ENCODE peak calls at places on chromosome 20, in six cellular contexts. Q, B, J, F, W and M are unnamed samples. For H3K4me1, the result is how much of the 10 kb centered on the place peaks cover.

GRCh38 chr20:33992923-33993799 is 550 bp upstream of the RALY start:
- DNase-seq in W (peak), B (peak), F (peak), J (peak), Q (peak), M (peak)

GRCh38 chr20:21808863-21809664 is 103.6 kb downstream of the PAX1 start:
- DNase-seq in J (no peak), B (no peak), Q (peak), F (no peak), W (peak), M (peak)

GRCh38 chr20:63540417-63541186 is 3.4 kb upstream of the PTK6 start:
- DNase-seq in F (no peak), Q (no peak), W (no peak), J (no peak), B (no peak), M (no peak)

GRCh38 chr20:36744764-36745191 is 1.1 kb downstream of the NDRG3 start:
- DNase-seq in Q (no peak), W (no peak), B (no peak), J (peak), F (peak), M (peak)

GRCh38 chr20:63477061-63477616 is 4.7 kb upstream of the KCNQ2 start:
- DNase-seq in F (no peak), J (no peak), Q (no peak), W (no peak), B (no peak), M (no peak)

GRCh38 chr20:33524261-33524660 is 34.4 kb downstream of the CBFA2T2 start:
- DNase-seq in J (peak), W (no peak), B (no peak), Q (peak), F (no peak), M (no peak)

GRCh38 chr20:47358672-47359532 is 2.4 kb upstream of the ZMYND8 start:
- DNase-seq in B (peak), Q (peak), W (no peak), F (peak), J (peak), M (peak)

GRCh38 chr20:63533388-63533787 is 3.8 kb downstream of the PTK6 start:
- DNase-seq in Q (no peak), J (no peak), W (no peak), F (no peak), B (no peak), M (no peak)

GRCh38 chr20:58246346-58246745 is 17.9 kb upstream of the ANKRD60 start:
- DNase-seq in B (no peak), Q (peak), F (no peak), J (peak), W (no peak), M (no peak)

GRCh38 chr20:7897965-7898364 is 42.3 kb downstream of the HAO1 start:
- DNase-seq in F (no peak), B (no peak), Q (no peak), W (no peak), J (no peak), M (no peak)

GRCh38 chr20:59178983-59179595 is 15.5 kb downstream of the ZNF831 start:
- DNase-seq in W (no peak), Q (no peak), F (no peak), B (no peak), J (no peak), M (no peak)

GRCh38 chr20:19549896-19550295 is 208.2 kb upstream of the RIN2 start:
- DNase-seq in F (no peak), J (no peak), B (no peak), W (no peak), Q (no peak), M (no peak)

GRCh38 chr20:59749293-59749680 is 144.9 kb downstream of the PHACTR3 start:
- DNase-seq in B (no peak), Q (no peak), J (peak), W (no peak), F (no peak), M (no peak)

GRCh38 chr20:50892394-50892793 is 38.8 kb downstream of the ADNP start:
- DNase-seq in B (no peak), F (no peak), W (no peak), J (no peak), Q (no peak), M (no peak)

GRCh38 chr20:63945031-63945658 is 11.1 kb downstream of the UCKL1 start:
- DNase-seq in F (no peak), J (no peak), Q (no peak), B (no peak), W (no peak), M (no peak)

GRCh38 chr20:8860011-8860495 is 208.8 kb upstream of the PLCB4 start:
- DNase-seq in W (no peak), J (peak), F (no peak), Q (peak), B (no peak), M (no peak)

GRCh38 chr20:16732506-16733152 is 2.8 kb downstream of the SNRPB2 start:
- DNase-seq in Q (no peak), W (no peak), B (no peak), F (no peak), J (peak), M (no peak)

GRCh38 chr20:20276806-20277530 is 90.9 kb upstream of the INSM1 start:
- DNase-seq in J (no peak), F (no peak), Q (no peak), W (no peak), B (no peak), M (no peak)

GRCh38 chr20:63087872-63088680 is 81.3 kb upstream of the BHLHE23 start:
- DNase-seq in Q (no peak), J (no peak), B (no peak), F (no peak), W (no peak), M (peak)

GRCh38 chr20:52259295-52259694 is 67.7 kb upstream of the ZFP64 start:
- DNase-seq in W (no peak), F (no peak), J (no peak), B (no peak), Q (no peak), M (no peak)

GRCh38 chr20:58102744-58103516 is 125.5 kb downstream of the ANKRD60 start:
- DNase-seq in Q (no peak), B (no peak), W (no peak), F (no peak), J (peak), M (no peak)

GRCh38 chr20:24685736-24686135 is 216.3 kb downstream of the SYNDIG1 start:
- DNase-seq in B (no peak), F (no peak), W (no peak), Q (no peak), J (no peak), M (peak)

GRCh38 chr20:51497542-51498467 is 44.7 kb downstream of the NFATC2 start:
- DNase-seq in B (peak), Q (no peak), J (peak), F (no peak), W (no peak), M (peak)

GRCh38 chr20:62523473-62524203 is 47.8 kb upstream of the GATA5 start:
- DNase-seq in Q (no peak), B (no peak), W (no peak), J (no peak), F (no peak), M (no peak)

GRCh38 chr20:52201395-52201794 is 9.8 kb upstream of the ZFP64 start:
- DNase-seq in Q (no peak), W (no peak), J (no peak), B (no peak), F (no peak), M (no peak)

GRCh38 chr20:38208088-38208487 is 43.0 kb upstream of the TGM2 start:
- DNase-seq in F (no peak), Q (no peak), B (no peak), J (no peak), W (no peak), M (no peak)

GRCh38 chr20:3374296-3374695 is 33.2 kb downstream of the DNAAF9 start:
- DNase-seq in B (no peak), W (no peak), Q (no peak), F (no peak), J (no peak), M (no peak)

GRCh38 chr20:25987073-25987927 is 290.6 kb upstream of the ZNF337 start:
- DNase-seq in F (no peak), J (peak), W (no peak), Q (peak), B (no peak), M (peak)

GRCh38 chr20:51420111-51420510 is 122.4 kb downstream of the NFATC2 start:
- DNase-seq in J (peak), B (no peak), Q (no peak), F (no peak), W (no peak), M (no peak)

GRCh38 chr20:29873946-29874345 is 1383.5 kb upstream of the DEFB115 start:
- DNase-seq in W (peak), Q (no peak), F (no peak), B (peak), J (peak), M (peak)

GRCh38 chr20:20462185-20462584 is 94.3 kb downstream of the INSM1 start:
- DNase-seq in F (no peak), W (no peak), B (no peak), Q (no peak), J (no peak), M (no peak)

GRCh38 chr20:53922901-53923314 is 147.5 kb downstream of the BCAS1 start:
- DNase-seq in B (peak), J (peak), Q (no peak), F (no peak), W (no peak), M (no peak)

DNA sequence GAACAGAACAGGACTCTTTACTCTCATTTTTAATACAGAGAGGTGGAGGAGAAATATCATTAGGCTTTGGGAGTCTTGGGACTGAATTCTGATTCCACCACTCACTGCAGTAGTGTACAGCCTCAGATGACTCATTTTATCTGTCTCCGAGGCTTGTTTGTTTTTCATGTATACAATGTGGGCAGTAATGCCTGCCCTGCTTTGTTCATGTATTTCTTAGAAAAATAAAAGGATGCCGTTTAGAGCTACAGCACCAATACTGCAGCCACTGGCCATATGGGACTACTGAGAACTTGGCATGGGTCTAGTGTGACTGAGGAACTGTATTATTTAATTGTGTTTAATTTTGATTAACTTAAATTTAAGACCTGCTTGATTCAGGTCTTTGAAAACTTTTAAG is 41.2 kb upstream of the JAG1 start:
- DNase-seq in Q (no peak), W (no peak), F (no peak), J (peak), B (no peak), M (no peak)
- H3K4me3 ChIP-seq in Q (no peak), W (no peak), F (no peak), J (no peak), B (no peak), M (no peak)

GRCh38 chr20:61345656-61346055 is 93.6 kb downstream of the CDH4 start:
- DNase-seq in W (no peak), B (no peak), J (no peak), F (no peak), Q (no peak), M (no peak)

GRCh38 chr20:61340157-61340556 is 88.1 kb downstream of the CDH4 start:
- DNase-seq in Q (no peak), B (no peak), J (no peak), W (no peak), F (no peak), M (no peak)

GRCh38 chr20:61349447-61350165 is 97.5 kb downstream of the CDH4 start:
- DNase-seq in F (no peak), Q (no peak), B (no peak), J (no peak), W (no peak), M (no peak)

GRCh38 chr20:61346996-61347906 is 95.2 kb downstream of the CDH4 start:
- DNase-seq in J (no peak), B (no peak), F (no peak), W (no peak), Q (no peak), M (no peak)

DNA sequence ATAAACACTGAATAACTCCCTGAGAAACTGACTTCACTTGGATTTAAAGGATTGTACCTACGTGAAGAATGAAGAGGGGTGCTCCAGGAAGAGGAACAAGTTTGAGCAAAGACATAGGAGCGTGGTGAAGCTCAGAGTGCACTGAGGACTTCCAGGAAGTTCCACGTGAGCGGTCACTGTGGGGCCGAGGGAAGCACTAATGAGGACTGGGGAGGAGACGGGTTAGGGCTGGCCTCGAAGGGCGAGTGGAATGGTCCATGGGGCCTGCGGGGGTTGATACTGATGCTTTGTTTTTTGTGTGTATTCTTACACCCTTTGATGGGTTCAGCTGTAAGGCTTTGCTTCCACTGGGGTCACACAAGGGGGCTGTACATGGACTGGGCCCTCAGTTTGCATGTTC is 91.9 kb downstream of the CDH4 start:
- DNase-seq in B (no peak), J (no peak), Q (no peak), W (no peak), F (no peak), M (no peak)
- H3K4me1 ChIP-seq in B (under half), J (under half), Q (under half), W (under half), F (under half), M (under half)

DNA sequence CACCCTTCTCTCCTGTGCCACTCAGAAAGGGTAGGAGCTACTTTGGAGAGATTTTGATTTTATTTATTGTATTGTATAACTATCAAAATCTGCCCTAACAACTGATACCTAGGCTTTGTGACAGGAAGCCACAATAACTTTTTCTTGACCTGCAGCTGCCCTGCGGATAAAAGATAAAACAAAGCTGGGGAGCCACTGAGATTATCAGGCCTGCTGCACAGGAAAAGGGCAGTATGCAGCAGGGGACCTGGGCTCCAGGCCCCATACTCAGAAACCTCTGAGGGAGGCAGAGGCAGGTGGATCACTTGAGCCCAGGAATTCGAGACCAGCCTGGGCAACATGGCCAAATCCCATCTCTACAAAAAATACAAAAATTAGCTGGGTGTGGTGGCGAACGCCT is 980 bp upstream of the SNX21 start:
- DNase-seq in Q (no peak), F (no peak), W (no peak), B (no peak), J (no peak), M (no peak)
- H3K4me3 ChIP-seq in Q (no peak), F (peak), W (no peak), B (peak), J (peak), M (peak)

GRCh38 chr20:49633023-49633422 is 65.1 kb upstream of the PTGIS start:
- DNase-seq in W (no peak), F (no peak), Q (no peak), J (no peak), B (no peak), M (no peak)

GRCh38 chr20:49633643-49634042 is 65.7 kb upstream of the PTGIS start:
- DNase-seq in W (no peak), F (no peak), J (no peak), Q (no peak), B (no peak), M (no peak)

GRCh38 chr20:49635171-49635570 is 67.2 kb upstream of the PTGIS start:
- DNase-seq in F (no peak), Q (no peak), W (no peak), J (no peak), B (no peak), M (no peak)

GRCh38 chr20:49635829-49636228 is 67.9 kb upstream of the PTGIS start:
- DNase-seq in W (no peak), B (no peak), Q (no peak), F (no peak), J (no peak), M (no peak)

DNA sequence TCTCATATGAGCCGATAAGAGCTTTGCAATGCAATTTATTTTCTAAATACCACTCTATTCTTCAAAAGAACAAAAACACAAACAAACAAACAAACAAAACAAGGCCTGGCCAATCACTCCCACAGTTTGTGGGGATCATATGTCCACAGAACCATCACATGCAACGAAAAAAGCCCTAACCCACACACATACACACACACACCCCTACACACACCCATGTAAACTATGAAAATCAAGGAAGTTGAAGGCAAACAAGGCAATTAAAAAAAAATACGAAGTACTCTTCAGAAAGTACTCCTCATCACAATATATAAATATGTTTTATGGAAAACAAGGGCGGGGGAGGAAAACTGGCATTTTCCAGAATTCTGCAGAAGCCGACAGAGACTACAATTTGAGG is 66.2 kb upstream of the PTGIS start:
- DNase-seq in Q (no peak), W (no peak), J (no peak), B (no peak), F (no peak), M (no peak)
- H3K4me1 ChIP-seq in Q (under half), W (under half), J (under half), B (under half), F (under half), M (under half)

DNA sequence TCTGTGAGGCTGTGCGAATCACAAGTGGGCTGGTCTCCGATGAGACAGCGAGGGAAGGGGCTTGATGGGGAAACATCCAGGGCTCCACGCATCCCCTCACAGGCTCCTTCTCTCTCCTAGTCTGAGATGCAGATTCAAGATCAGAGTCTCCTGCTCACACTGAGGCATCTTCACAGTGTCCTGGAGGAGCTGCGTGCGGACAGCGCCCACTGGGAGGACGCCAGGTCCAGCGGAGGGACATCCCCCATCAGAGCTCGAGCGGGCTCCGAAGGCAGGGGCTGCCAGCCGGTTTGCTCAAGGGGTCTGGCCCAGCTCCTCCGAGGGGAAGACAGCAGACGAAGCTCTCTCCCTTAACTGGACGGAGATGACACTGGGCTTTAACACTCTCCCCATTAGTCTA is 3.5 kb downstream of the C20orf202 start:
- DNase-seq in B (no peak), Q (no peak), W (no peak), J (no peak), F (no peak), M (no peak)
- H3K4me3 ChIP-seq in B (no peak), Q (no peak), W (no peak), J (peak), F (no peak), M (no peak)